ENCODE peak calls at places on chromosomes 11 and 22, in eight cellular contexts. Q is amniotic stem cell, L is Peyer's patch, Y is GM23248, J is mammary epithelial cell, S is adipocyte, T is testis, P is transverse colon. O is an unnamed sample.

GRCh38 chr22:38228873-38229740 is 27.3 kb downstream of the MAFF start:
- DNase-seq in T (peak), S (peak), Y (peak), J (peak), Q (no peak), L (peak), P (peak), O (no peak)

GRCh38 chr22:19756288-19757128 is 4.1 kb upstream of the TBX1 start:
- DNase-seq in T (peak), L (peak), Q (no peak), Y (peak), J (peak), S (peak), P (peak), O (no peak)

GRCh38 chr11:117820071-117820470 is 4.5 kb downstream of the FXYD2 start:
- DNase-seq in L (peak), S (no peak), Q (no peak), P (peak), T (no peak), J (no peak), Y (no peak), O (no peak)

GRCh38 chr22:40547729-40548143 is 88.8 kb downstream of the MRTFA start:
- DNase-seq in P (no peak), S (no peak), T (no peak), Q (no peak), L (no peak), J (no peak), Y (peak), O (no peak)

GRCh38 chr22:30841264-30841663 is 127.3 kb downstream of the MORC2 start:
- DNase-seq in Q (no peak), S (no peak), P (no peak), L (no peak), J (peak), Y (no peak), T (no peak), O (no peak)

GRCh38 chr11:77107950-77108349 is 5.3 kb downstream of the OMP start:
- DNase-seq in L (peak), S (peak), T (peak), Q (peak), J (peak), Y (peak), P (peak), O (no peak)

GRCh38 chr11:48087974-48088681 is 107.8 kb downstream of the PTPRJ start:
- DNase-seq in S (no peak), Q (no peak), Y (no peak), J (no peak), L (peak), P (peak), T (peak), O (peak)

GRCh38 chr11:34512810-34513673 is 552 bp downstream of the ELF5 start:
- DNase-seq in P (peak), J (peak), S (peak), Y (peak), Q (peak), T (peak), L (peak), O (peak)

GRCh38 chr11:95078526-95078925 is 11.1 kb upstream of the ENDOD1 start:
- DNase-seq in Q (no peak), S (no peak), T (no peak), Y (peak), L (no peak), P (no peak), J (no peak), O (no peak)

GRCh38 chr11:19176629-19177186 is 25.1 kb downstream of the CSRP3 start:
- DNase-seq in L (no peak), T (no peak), S (no peak), J (no peak), Q (no peak), Y (no peak), P (no peak), O (no peak)

GRCh38 chr11:102783720-102784119 is 3.3 kb upstream of the MMP10 start:
- DNase-seq in J (peak), L (no peak), Q (no peak), T (no peak), P (no peak), S (no peak), Y (no peak), O (no peak)